ENCODE peak calls at places on chromosomes 2 and 18, in seven cellular contexts. One of them, this sample, is unnamed.

GRCh38 chr18:55634545-55634944 is 46.6 kb upstream of the TCF4 start:
- DNase-seq in HepG2: no peak
- DNase-seq in natural killer cell: no peak
- DNase-seq in cardiac fibroblast: peak
- DNase-seq in foreskin fibroblast: peak
- DNase-seq in left ventricle myocardium inferior: no peak
- DNase-seq in AG04450: peak
- DNase-seq in this sample: no peak

GRCh38 chr2:120561393-120562035 is 174.2 kb upstream of the GLI2 start:
- DNase-seq in HepG2: no peak
- DNase-seq in natural killer cell: no peak
- DNase-seq in cardiac fibroblast: no peak
- DNase-seq in foreskin fibroblast: no peak
- DNase-seq in left ventricle myocardium inferior: no peak
- DNase-seq in AG04450: no peak
- DNase-seq in this sample: no peak

GRCh38 chr2:38184964-38185603 is 109.1 kb upstream of the CYP1B1 start:
- DNase-seq in HepG2: no peak
- DNase-seq in natural killer cell: no peak
- DNase-seq in cardiac fibroblast: no peak
- DNase-seq in foreskin fibroblast: peak
- DNase-seq in left ventricle myocardium inferior: no peak
- DNase-seq in AG04450: no peak
- DNase-seq in this sample: no peak

GRCh38 chr18:10023853-10024638 is 110.2 kb downstream of the VAPA start:
- DNase-seq in HepG2: no peak
- DNase-seq in natural killer cell: no peak
- DNase-seq in cardiac fibroblast: no peak
- DNase-seq in foreskin fibroblast: no peak
- DNase-seq in left ventricle myocardium inferior: no peak
- DNase-seq in AG04450: no peak
- DNase-seq in this sample: no peak

GRCh38 chr2:25252291-25253152 is 84.1 kb upstream of the POMC start:
- DNase-seq in HepG2: peak
- DNase-seq in natural killer cell: peak
- DNase-seq in cardiac fibroblast: peak
- DNase-seq in foreskin fibroblast: peak
- DNase-seq in left ventricle myocardium inferior: peak
- DNase-seq in AG04450: no peak
- DNase-seq in this sample: peak

GRCh38 chr2:3399829-3400228 is 20.3 kb downstream of the TRAPPC12 start:
- DNase-seq in HepG2: no peak
- DNase-seq in natural killer cell: no peak
- DNase-seq in cardiac fibroblast: peak
- DNase-seq in foreskin fibroblast: peak
- DNase-seq in left ventricle myocardium inferior: peak
- DNase-seq in AG04450: no peak
- DNase-seq in this sample: no peak

GRCh38 chr18:62524443-62525200 is 1.8 kb downstream of the ZCCHC2 start:
- DNase-seq in HepG2: no peak
- DNase-seq in natural killer cell: peak
- DNase-seq in cardiac fibroblast: peak
- DNase-seq in foreskin fibroblast: peak
- DNase-seq in left ventricle myocardium inferior: peak
- DNase-seq in AG04450: no peak
- DNase-seq in this sample: peak

GRCh38 chr18:5620284-5620683 is 76.5 kb upstream of the EPB41L3 start:
- DNase-seq in HepG2: no peak
- DNase-seq in natural killer cell: no peak
- DNase-seq in cardiac fibroblast: peak
- DNase-seq in foreskin fibroblast: peak
- DNase-seq in left ventricle myocardium inferior: no peak
- DNase-seq in AG04450: no peak
- DNase-seq in this sample: no peak

GRCh38 chr2:70301344-70302194 is at the start of gene FAM136A:
- DNase-seq in HepG2: peak
- DNase-seq in natural killer cell: peak
- DNase-seq in cardiac fibroblast: peak
- DNase-seq in foreskin fibroblast: peak
- DNase-seq in left ventricle myocardium inferior: peak
- DNase-seq in AG04450: peak
- DNase-seq in this sample: peak

GRCh38 chr2:47152803-47153202 is 2.3 kb downstream of the STPG4 start:
- DNase-seq in HepG2: no peak
- DNase-seq in natural killer cell: no peak
- DNase-seq in cardiac fibroblast: no peak
- DNase-seq in foreskin fibroblast: no peak
- DNase-seq in left ventricle myocardium inferior: no peak
- DNase-seq in AG04450: no peak
- DNase-seq in this sample: no peak

GRCh38 chr2:205739618-205740017 is 57.3 kb downstream of the NRP2 start:
- DNase-seq in HepG2: no peak
- DNase-seq in natural killer cell: no peak
- DNase-seq in cardiac fibroblast: no peak
- DNase-seq in foreskin fibroblast: no peak
- DNase-seq in left ventricle myocardium inferior: no peak
- DNase-seq in AG04450: no peak
- DNase-seq in this sample: no peak

GRCh38 chr2:205741256-205741978 is 59.1 kb downstream of the NRP2 start:
- DNase-seq in HepG2: no peak
- DNase-seq in natural killer cell: no peak
- DNase-seq in cardiac fibroblast: no peak
- DNase-seq in foreskin fibroblast: no peak
- DNase-seq in left ventricle myocardium inferior: no peak
- DNase-seq in AG04450: no peak
- DNase-seq in this sample: no peak

GRCh38 chr2:205734436-205734835 is 52.1 kb downstream of the NRP2 start:
- DNase-seq in HepG2: peak
- DNase-seq in natural killer cell: no peak
- DNase-seq in cardiac fibroblast: peak
- DNase-seq in foreskin fibroblast: peak
- DNase-seq in left ventricle myocardium inferior: no peak
- DNase-seq in AG04450: peak
- DNase-seq in this sample: no peak

GRCh38 chr2:205740381-205740780 is 58.1 kb downstream of the NRP2 start:
- DNase-seq in HepG2: no peak
- DNase-seq in natural killer cell: no peak
- DNase-seq in cardiac fibroblast: no peak
- DNase-seq in foreskin fibroblast: no peak
- DNase-seq in left ventricle myocardium inferior: no peak
- DNase-seq in AG04450: no peak
- DNase-seq in this sample: no peak

GRCh38 chr2:205738341-205738968 is 56.2 kb downstream of the NRP2 start:
- DNase-seq in HepG2: no peak
- DNase-seq in natural killer cell: no peak
- DNase-seq in cardiac fibroblast: peak
- DNase-seq in foreskin fibroblast: no peak
- DNase-seq in left ventricle myocardium inferior: no peak
- DNase-seq in AG04450: no peak
- DNase-seq in this sample: no peak
- TF ChIP-seq CTCF in HepG2: no peak
- TF ChIP-seq CTCF in natural killer cell: no peak
- TF ChIP-seq CTCF in cardiac fibroblast: no peak
- TF ChIP-seq CTCF in foreskin fibroblast: no peak
- TF ChIP-seq CTCF in left ventricle myocardium inferior: no peak
- TF ChIP-seq CTCF in AG04450: no peak
- TF ChIP-seq CTCF in this sample: no peak

GRCh38 chr2:145431181-145431951 is 911.4 kb upstream of the ZEB2 start:
- DNase-seq in HepG2: peak
- DNase-seq in natural killer cell: no peak
- DNase-seq in cardiac fibroblast: peak
- DNase-seq in foreskin fibroblast: no peak
- DNase-seq in left ventricle myocardium inferior: no peak
- DNase-seq in AG04450: no peak
- DNase-seq in this sample: no peak
- TF ChIP-seq CTCF in HepG2: peak
- TF ChIP-seq CTCF in natural killer cell: no peak
- TF ChIP-seq CTCF in cardiac fibroblast: no peak
- TF ChIP-seq CTCF in foreskin fibroblast: no peak
- TF ChIP-seq CTCF in left ventricle myocardium inferior: no peak
- TF ChIP-seq CTCF in AG04450: no peak
- TF ChIP-seq CTCF in this sample: peak

DNA sequence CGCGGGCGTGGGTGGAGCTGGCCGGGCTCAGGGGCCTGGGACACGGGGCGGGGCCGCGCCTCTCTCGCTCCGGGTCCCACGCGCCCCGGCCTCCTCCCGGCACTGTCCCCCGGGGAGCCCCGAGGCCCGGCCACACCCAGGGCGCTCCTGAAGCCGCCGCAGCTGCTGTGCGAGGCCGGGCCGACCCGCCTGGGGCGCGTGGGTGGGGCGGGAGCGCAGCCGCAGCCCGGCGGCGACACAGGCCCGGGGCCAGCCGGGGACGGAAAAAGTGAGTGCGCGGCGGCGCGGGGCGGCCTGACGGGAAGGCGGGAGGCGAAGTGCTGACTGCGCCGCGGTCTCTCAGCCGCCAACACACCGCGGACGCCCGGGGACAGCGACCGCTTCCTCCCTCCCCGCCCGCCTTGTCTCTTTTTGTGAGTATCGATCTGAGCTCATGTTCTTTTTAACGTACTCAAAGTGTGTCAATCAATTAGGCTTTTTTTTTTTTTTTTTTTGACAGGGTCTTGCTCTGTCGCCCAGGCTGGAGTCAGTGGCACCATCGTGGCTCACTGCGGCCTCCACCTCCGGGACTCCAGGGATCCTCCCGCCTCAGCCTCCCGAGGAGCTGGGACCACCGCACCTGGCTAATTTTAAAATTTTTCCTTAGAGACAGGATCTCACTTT is 14.5 kb downstream of the PDCD1 start:
- DNase-seq in HepG2: no peak
- DNase-seq in natural killer cell: peak
- DNase-seq in cardiac fibroblast: peak
- DNase-seq in foreskin fibroblast: peak
- DNase-seq in left ventricle myocardium inferior: peak
- DNase-seq in AG04450: no peak
- DNase-seq in this sample: peak
- TF ChIP-seq CTCF in HepG2: no peak
- TF ChIP-seq CTCF in natural killer cell: no peak
- TF ChIP-seq CTCF in cardiac fibroblast: no peak
- TF ChIP-seq CTCF in foreskin fibroblast: no peak
- TF ChIP-seq CTCF in left ventricle myocardium inferior: peak
- TF ChIP-seq CTCF in AG04450: no peak
- TF ChIP-seq CTCF in this sample: no peak

GRCh38 chr18:8508320-8508719 is 100.9 kb upstream of the RAB12 start:
- DNase-seq in HepG2: no peak
- DNase-seq in natural killer cell: no peak
- DNase-seq in cardiac fibroblast: no peak
- DNase-seq in foreskin fibroblast: no peak
- DNase-seq in left ventricle myocardium inferior: no peak
- DNase-seq in AG04450: no peak
- DNase-seq in this sample: no peak
- TF ChIP-seq CTCF in HepG2: no peak
- TF ChIP-seq CTCF in natural killer cell: no peak
- TF ChIP-seq CTCF in cardiac fibroblast: no peak
- TF ChIP-seq CTCF in foreskin fibroblast: no peak
- TF ChIP-seq CTCF in left ventricle myocardium inferior: no peak
- TF ChIP-seq CTCF in AG04450: no peak
- TF ChIP-seq CTCF in this sample: no peak

GRCh38 chr2:186485871-186486650 is at the start of gene ZC3H15:
- DNase-seq in HepG2: peak
- DNase-seq in natural killer cell: peak
- DNase-seq in cardiac fibroblast: peak
- DNase-seq in foreskin fibroblast: peak
- DNase-seq in left ventricle myocardium inferior: peak
- DNase-seq in AG04450: peak
- DNase-seq in this sample: peak
- TF ChIP-seq CTCF in HepG2: no peak
- TF ChIP-seq CTCF in natural killer cell: no peak
- TF ChIP-seq CTCF in cardiac fibroblast: no peak
- TF ChIP-seq CTCF in foreskin fibroblast: no peak
- TF ChIP-seq CTCF in left ventricle myocardium inferior: no peak
- TF ChIP-seq CTCF in AG04450: no peak
- TF ChIP-seq CTCF in this sample: no peak